ENCODE peak calls at places on chromosomes 13 and 19, in four cellular contexts. C, V, O and S are unnamed samples.

GRCh38 chr19:9130965-9131364 is 4.2 kb upstream of the OR7G3 start:
- DNase-seq in C (no peak), O (no peak), V (no peak), S (no peak)

GRCh38 chr19:30288957-30289735 is 83.0 kb upstream of the ZNF536 start:
- DNase-seq in V (no peak), C (no peak), O (no peak), S (no peak)

GRCh38 chr19:4567584-4568071 is 8.1 kb upstream of the SEMA6B start:
- DNase-seq in C (no peak), V (no peak), O (no peak), S (peak; percentile 61)

GRCh38 chr13:26179344-26179743 is 42.8 kb downstream of the RNF6 start:
- DNase-seq in C (no peak), V (no peak), O (no peak), S (no peak)

GRCh38 chr19:15332311-15332996 is at the start of gene BRD4:
- DNase-seq in C (peak; percentile 78), O (peak; percentile 85), V (peak; percentile 38), S (peak; percentile 81)

GRCh38 chr19:54662730-54663129 is at the start of gene LILRB4:
- DNase-seq in C (no peak), V (peak; percentile 17), O (peak; percentile 74), S (no peak)

GRCh38 chr13:34657716-34658115 is 284.4 kb upstream of the NBEA start:
- DNase-seq in V (no peak), O (no peak), C (no peak), S (no peak)

GRCh38 chr19:33139165-33139564 is 7.3 kb downstream of the WDR88 start:
- DNase-seq in O (no peak), V (no peak), C (no peak), S (no peak)

GRCh38 chr19:51107406-51108065 is 673 bp downstream of the CTU1 start:
- DNase-seq in C (no peak), V (no peak), O (no peak), S (no peak)

GRCh38 chr19:778910-779653 is 18.2 kb upstream of the PTBP1 start:
- DNase-seq in O (peak; percentile 84), C (peak; percentile 49), V (no peak), S (no peak)

GRCh38 chr13:44040070-44040753 is 160.5 kb downstream of the LACC1 start:
- DNase-seq in O (no peak), V (no peak), C (no peak), S (no peak)

DNA sequence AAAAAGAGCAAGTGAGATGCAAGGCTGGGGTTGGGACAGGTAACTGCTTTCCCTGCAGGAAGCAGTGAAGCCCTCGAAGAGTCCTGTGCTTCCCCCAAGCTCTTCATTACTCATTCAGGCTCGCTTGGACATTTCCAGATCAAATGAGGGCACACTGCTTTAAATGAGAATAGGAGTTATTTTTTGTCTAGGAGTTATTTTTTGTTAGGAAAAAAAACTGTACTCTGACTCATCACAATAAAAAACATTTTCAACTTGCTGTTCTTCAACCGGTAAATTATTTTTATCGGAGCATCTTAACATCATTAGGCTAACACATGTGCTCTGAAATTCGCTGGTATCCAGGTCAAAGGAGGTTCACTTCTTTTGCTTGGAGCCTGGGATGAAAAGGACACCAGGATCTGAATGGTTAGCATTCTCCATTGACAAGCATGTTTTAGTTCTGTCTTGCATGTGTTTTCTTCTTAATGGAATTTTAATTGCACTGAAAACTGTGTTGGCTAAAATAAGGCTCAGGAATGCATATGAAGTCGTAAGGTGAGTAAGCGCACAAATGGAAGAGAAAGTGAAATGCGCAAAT is 80.7 kb upstream of the STK24 start:
- DNase-seq in C (no peak), O (no peak), V (no peak), S (no peak)
- H3K4me3 ChIP-seq in C (no peak overlapping the region), O (no peak overlapping the region), V (no peak overlapping the region), S (no peak overlapping the region)

DNA sequence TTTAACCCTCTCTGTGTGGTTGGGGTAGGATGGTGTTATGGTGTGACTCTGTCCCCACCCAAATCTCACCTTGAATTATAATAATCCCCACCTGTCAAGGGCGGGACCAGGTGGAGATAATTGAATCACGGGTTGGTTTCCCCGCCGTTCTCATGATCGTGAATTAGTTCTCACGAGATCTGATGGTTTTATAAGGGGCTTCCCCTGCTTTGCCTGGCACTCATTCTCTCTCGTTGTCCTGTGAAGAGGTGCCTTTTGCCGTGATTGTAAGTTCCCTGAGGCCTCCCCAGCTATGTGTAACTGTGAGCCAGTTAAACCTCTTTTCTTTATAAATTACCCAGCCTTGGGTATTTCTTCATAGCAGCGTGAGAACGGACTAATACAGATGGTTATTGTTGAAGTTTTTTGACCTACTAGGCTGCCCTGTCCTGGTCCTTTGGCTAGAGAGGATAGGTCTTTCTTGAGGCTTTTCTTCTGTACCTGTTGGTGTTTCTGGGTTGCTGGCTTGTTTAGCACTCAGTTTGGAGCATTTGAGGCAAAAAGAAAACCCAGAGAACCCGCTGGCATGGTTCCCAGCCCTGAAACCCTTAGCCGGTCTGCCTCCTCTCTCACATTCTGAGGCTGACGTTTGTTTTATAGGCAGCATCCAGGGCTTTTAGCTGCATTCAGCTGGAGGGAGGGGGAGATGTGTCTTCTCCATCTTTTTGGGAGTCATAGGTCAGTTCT is 69.0 kb downstream of the ARHGEF7 start:
- DNase-seq in O (no peak), V (no peak), C (no peak), S (no peak)
- TF ChIP-seq POLR2A in O (no peak), V (no peak), C (no peak), S (no peak)

DNA sequence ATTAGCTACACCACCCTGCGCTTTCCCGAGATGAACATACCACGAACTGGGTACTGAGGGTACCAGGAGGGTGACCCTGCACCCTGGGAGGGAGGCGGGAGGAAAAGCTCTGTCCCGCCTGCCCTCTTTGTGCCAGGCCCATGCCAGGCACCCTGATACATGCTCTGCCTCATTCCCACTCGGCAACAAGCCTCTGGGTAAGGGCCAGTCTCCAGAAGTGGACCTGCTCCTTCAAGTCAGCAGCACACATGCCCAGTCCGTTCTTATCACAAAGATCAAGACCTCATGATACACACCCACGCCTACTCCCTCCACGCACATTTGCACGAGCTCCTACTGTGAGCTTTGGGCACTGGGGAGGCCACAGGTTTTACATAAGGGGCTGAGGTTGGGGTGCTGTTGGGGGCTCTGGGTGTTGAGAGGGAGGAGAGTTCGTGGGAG is 2.0 kb upstream of the FFAR1 start:
- DNase-seq in O (peak; percentile 41), V (no peak), C (no peak), S (peak; percentile 39)
- H3K4me1 ChIP-seq in O (no peaks in the 10 kb centered on the region), V (no peaks in the 10 kb centered on the region), C (no peaks in the 10 kb centered on the region), S (no peaks in the 10 kb centered on the region)

GRCh38 chr13:24381539-24382265 is 72.3 kb downstream of the C1QTNF9 start:
- DNase-seq in C (no peak), V (no peak), O (no peak), S (no peak)
- H3K4me3 ChIP-seq in C (no peak overlapping the region), V (no peak overlapping the region), O (no peak overlapping the region), S (no peak overlapping the region)